ENCODE peak calls at places on chromosomes 5 and 9, in seven cellular contexts. One of them, this sample, is unnamed.
A peak's percentile ranks its signal among the peaks of the same experiment; 100 is the strongest.

GRCh38 chr9:74803366-74804017 is 84.2 kb downstream of the TRPM6 start:
- DNase-seq in endothelial cell of umbilical vein: no peak
- DNase-seq in suprapubic skin: no peak
- DNase-seq in spleen: no peak
- DNase-seq in stomach: no peak
- DNase-seq in HepG2: peak; percentile 34
- DNase-seq in K562: no peak
- DNase-seq in this sample: no peak

GRCh38 chr9:97388721-97389238 is 23.1 kb upstream of the TDRD7 start:
- DNase-seq in K562: no peak
- DNase-seq in endothelial cell of umbilical vein: no peak
- DNase-seq in spleen: no peak
- DNase-seq in stomach: no peak
- DNase-seq in suprapubic skin: no peak
- DNase-seq in HepG2: no peak
- DNase-seq in this sample: no peak

GRCh38 chr5:171272996-171273970 is 35.8 kb upstream of the TLX3 start:
- DNase-seq in spleen: no peak
- DNase-seq in HepG2: peak; percentile 25
- DNase-seq in stomach: no peak
- DNase-seq in K562: peak; percentile 15
- DNase-seq in endothelial cell of umbilical vein: peak; percentile 12
- DNase-seq in suprapubic skin: no peak
- DNase-seq in this sample: no peak

GRCh38 chr5:9624196-9624947 is 5.8 kb downstream of the TAS2R1 start:
- DNase-seq in suprapubic skin: no peak
- DNase-seq in HepG2: no peak
- DNase-seq in endothelial cell of umbilical vein: no peak
- DNase-seq in stomach: no peak
- DNase-seq in spleen: no peak
- DNase-seq in K562: no peak
- DNase-seq in this sample: no peak

GRCh38 chr9:76353280-76353679 is 40.9 kb downstream of the RFK start:
- DNase-seq in spleen: no peak
- DNase-seq in HepG2: no peak
- DNase-seq in K562: no peak
- DNase-seq in endothelial cell of umbilical vein: no peak
- DNase-seq in stomach: no peak
- DNase-seq in suprapubic skin: no peak
- DNase-seq in this sample: no peak

GRCh38 chr9:96612105-96612965 is 7.3 kb downstream of the CDC14B start:
- DNase-seq in endothelial cell of umbilical vein: no peak
- DNase-seq in stomach: peak; percentile 67
- DNase-seq in K562: no peak
- DNase-seq in HepG2: peak; percentile 84
- DNase-seq in suprapubic skin: peak; percentile 82
- DNase-seq in spleen: no peak
- DNase-seq in this sample: no peak

GRCh38 chr9:137951107-137951506 is 73.5 kb downstream of the CACNA1B start:
- DNase-seq in K562: no peak
- DNase-seq in stomach: no peak
- DNase-seq in endothelial cell of umbilical vein: no peak
- DNase-seq in suprapubic skin: no peak
- DNase-seq in spleen: no peak
- DNase-seq in HepG2: no peak
- DNase-seq in this sample: no peak

GRCh38 chr9:105694320-105694847 is at the start of gene TMEM38B:
- DNase-seq in stomach: peak; percentile 86
- DNase-seq in K562: peak; percentile 94
- DNase-seq in spleen: peak; percentile 95
- DNase-seq in endothelial cell of umbilical vein: peak; percentile 79
- DNase-seq in HepG2: peak; percentile 50
- DNase-seq in suprapubic skin: peak; percentile 82
- DNase-seq in this sample: no peak

GRCh38 chr5:172179032-172179989 is 8.7 kb downstream of the STK10 start:
- DNase-seq in HepG2: no peak
- DNase-seq in K562: no peak
- DNase-seq in spleen: peak; percentile 82
- DNase-seq in endothelial cell of umbilical vein: peak; percentile 75
- DNase-seq in stomach: no peak
- DNase-seq in suprapubic skin: no peak
- DNase-seq in this sample: no peak

GRCh38 chr5:122078116-122078865 is at the start of gene LOX:
- DNase-seq in spleen: no peak
- DNase-seq in HepG2: peak; percentile 47
- DNase-seq in suprapubic skin: peak; percentile 90
- DNase-seq in stomach: peak; percentile 50
- DNase-seq in K562: no peak
- DNase-seq in endothelial cell of umbilical vein: peak; percentile 87
- DNase-seq in this sample: peak; percentile 93

GRCh38 chr9:112104901-112105300 is 70.2 kb downstream of the SUSD1 start:
- DNase-seq in endothelial cell of umbilical vein: no peak
- DNase-seq in suprapubic skin: no peak
- DNase-seq in spleen: no peak
- DNase-seq in K562: no peak
- DNase-seq in stomach: no peak
- DNase-seq in HepG2: no peak
- DNase-seq in this sample: no peak

GRCh38 chr5:63774939-63775338 is 187.3 kb downstream of the HTR1A start:
- DNase-seq in stomach: no peak
- DNase-seq in endothelial cell of umbilical vein: no peak
- DNase-seq in suprapubic skin: no peak
- DNase-seq in spleen: no peak
- DNase-seq in HepG2: no peak
- DNase-seq in K562: no peak
- DNase-seq in this sample: no peak

GRCh38 chr5:56815657-56816545 is 552 bp downstream of the MAP3K1 start:
- DNase-seq in HepG2: no peak
- DNase-seq in endothelial cell of umbilical vein: peak; percentile 51
- DNase-seq in suprapubic skin: no peak
- DNase-seq in spleen: peak; percentile 93
- DNase-seq in K562: peak; percentile 37
- DNase-seq in stomach: peak; percentile 34
- DNase-seq in this sample: no peak
- TF ChIP-seq POLR2A in HepG2: no peak
- TF ChIP-seq POLR2A in endothelial cell of umbilical vein: no peak
- TF ChIP-seq POLR2A in suprapubic skin: peak; percentile 37
- TF ChIP-seq POLR2A in spleen: no peak
- TF ChIP-seq POLR2A in K562: no peak
- TF ChIP-seq POLR2A in stomach: no peak
- TF ChIP-seq POLR2A in this sample: no peak

GRCh38 chr5:156391139-156391538 is 64.2 kb downstream of the SGCD start:
- DNase-seq in suprapubic skin: no peak
- DNase-seq in endothelial cell of umbilical vein: no peak
- DNase-seq in spleen: no peak
- DNase-seq in K562: no peak
- DNase-seq in stomach: no peak
- DNase-seq in HepG2: peak; percentile 51
- DNase-seq in this sample: no peak

GRCh38 chr5:156388233-156388632 is 61.3 kb downstream of the SGCD start:
- DNase-seq in suprapubic skin: no peak
- DNase-seq in endothelial cell of umbilical vein: no peak
- DNase-seq in spleen: no peak
- DNase-seq in K562: no peak
- DNase-seq in HepG2: no peak
- DNase-seq in stomach: no peak
- DNase-seq in this sample: no peak

GRCh38 chr5:156383510-156383909 is 56.5 kb downstream of the SGCD start:
- DNase-seq in HepG2: no peak
- DNase-seq in suprapubic skin: no peak
- DNase-seq in endothelial cell of umbilical vein: no peak
- DNase-seq in stomach: no peak
- DNase-seq in K562: no peak
- DNase-seq in spleen: no peak
- DNase-seq in this sample: no peak

GRCh38 chr5:156386976-156387375 is 60.0 kb downstream of the SGCD start:
- DNase-seq in suprapubic skin: no peak
- DNase-seq in K562: no peak
- DNase-seq in spleen: no peak
- DNase-seq in stomach: no peak
- DNase-seq in endothelial cell of umbilical vein: no peak
- DNase-seq in HepG2: no peak
- DNase-seq in this sample: no peak
- TF ChIP-seq POLR2AphosphoS5 in suprapubic skin: no peak
- TF ChIP-seq POLR2AphosphoS5 in K562: no peak
- TF ChIP-seq POLR2AphosphoS5 in spleen: no peak
- TF ChIP-seq POLR2AphosphoS5 in stomach: no peak
- TF ChIP-seq POLR2AphosphoS5 in endothelial cell of umbilical vein: no peak
- TF ChIP-seq POLR2AphosphoS5 in HepG2: no peak
- TF ChIP-seq POLR2AphosphoS5 in this sample: no peak

GRCh38 chr9:133133680-133134418 is 12.8 kb upstream of the RALGDS start:
- DNase-seq in stomach: peak; percentile 93
- DNase-seq in spleen: peak; percentile 95
- DNase-seq in HepG2: peak; percentile 91
- DNase-seq in suprapubic skin: peak; percentile 96
- DNase-seq in K562: peak; percentile 75
- DNase-seq in endothelial cell of umbilical vein: peak; percentile 98
- DNase-seq in this sample: peak; percentile 97
- TF ChIP-seq POLR2A in stomach: no peak
- TF ChIP-seq POLR2A in spleen: no peak
- TF ChIP-seq POLR2A in HepG2: peak; percentile 66
- TF ChIP-seq POLR2A in suprapubic skin: peak; percentile 40
- TF ChIP-seq POLR2A in K562: no peak
- TF ChIP-seq POLR2A in endothelial cell of umbilical vein: peak; percentile 85
- TF ChIP-seq POLR2A in this sample: peak; percentile 39

GRCh38 chr5:77168187-77168883 is 42.1 kb upstream of the PDE8B start:
- DNase-seq in HepG2: no peak
- DNase-seq in spleen: peak; percentile 77
- DNase-seq in endothelial cell of umbilical vein: peak; percentile 21
- DNase-seq in K562: no peak
- DNase-seq in suprapubic skin: no peak
- DNase-seq in stomach: peak; percentile 80
- DNase-seq in this sample: peak; percentile 88
- TF ChIP-seq POLR2AphosphoS5 in HepG2: no peak
- TF ChIP-seq POLR2AphosphoS5 in spleen: peak; percentile 58
- TF ChIP-seq POLR2AphosphoS5 in endothelial cell of umbilical vein: no peak
- TF ChIP-seq POLR2AphosphoS5 in K562: no peak
- TF ChIP-seq POLR2AphosphoS5 in suprapubic skin: no peak
- TF ChIP-seq POLR2AphosphoS5 in stomach: peak; percentile 5
- TF ChIP-seq POLR2AphosphoS5 in this sample: peak; percentile 46

This sample was measured in esophagus muscularis mucosa.